ENCODE peak calls at places on chromosomes 2 and 18, in four cellular contexts. B, O, K and Q are unnamed samples.

GRCh38 chr2:240856151-240856980 is 12.3 kb upstream of the AGXT start:
- DNase-seq in B (no peak), O (no peak), K (no peak), Q (no peak)

GRCh38 chr2:84483320-84483719 is 24.2 kb upstream of the SUCLG1 start:
- DNase-seq in B (no peak), O (no peak), K (no peak), Q (no peak)

GRCh38 chr18:70422061-70422965 is 133.5 kb downstream of the SOCS6 start:
- DNase-seq in B (no peak), O (peak; percentile 78), K (peak; percentile 92), Q (peak; percentile 94)

GRCh38 chr18:26511339-26512071 is 36.8 kb downstream of the KCTD1 start:
- DNase-seq in B (no peak), O (no peak), K (no peak), Q (no peak)

GRCh38 chr18:51072586-51073303 is 42.7 kb downstream of the SMAD4 start:
- DNase-seq in B (no peak), O (no peak), K (peak; percentile 67), Q (no peak)

GRCh38 chr2:233074106-233074505 is 14.0 kb downstream of the INPP5D start:
- DNase-seq in B (no peak), O (no peak), K (no peak), Q (no peak)

GRCh38 chr2:201149064-201149820 is 33.3 kb downstream of the CFLAR start:
- DNase-seq in B (no peak), O (no peak), K (peak; percentile 76), Q (peak; percentile 87)

GRCh38 chr2:136874258-136874657 is 108.9 kb downstream of the THSD7B start:
- DNase-seq in B (peak; percentile 45), O (no peak), K (no peak), Q (peak; percentile 11)

GRCh38 chr2:30217644-30218361 is 13.5 kb upstream of the LBH start:
- DNase-seq in B (no peak), O (no peak), K (no peak), Q (no peak)

GRCh38 chr2:30315391-30316055 is 84.2 kb downstream of the LBH start:
- DNase-seq in B (no peak), O (no peak), K (no peak), Q (no peak)

GRCh38 chr2:174580951-174581350 is 16.7 kb downstream of the WIPF1 start:
- DNase-seq in B (no peak), O (no peak), K (no peak), Q (no peak)

GRCh38 chr2:98914713-98915580 is 21.1 kb downstream of the CRACDL start:
- DNase-seq in B (no peak), O (no peak), K (no peak), Q (no peak)

GRCh38 chr2:158047156-158047611 is 54.5 kb upstream of the UPP2 start:
- DNase-seq in B (peak; percentile 96), O (no peak), K (no peak), Q (no peak)

GRCh38 chr2:170928036-170928823 is 823 bp upstream of the GORASP2 start:
- DNase-seq in B (peak; percentile 39), O (peak; percentile 24), K (no peak), Q (no peak)

GRCh38 chr18:77482190-77482928 is 232.7 kb downstream of the GALR1 start:
- DNase-seq in B (no peak), O (no peak), K (no peak), Q (no peak)

GRCh38 chr2:41321341-41321740 is 726.5 kb upstream of the PKDCC start:
- DNase-seq in B (no peak), O (no peak), K (no peak), Q (no peak)

GRCh38 chr18:37393945-37394609 is 171.5 kb downstream of the CELF4 start:
- DNase-seq in B (peak; percentile 17), O (peak; percentile 54), K (peak; percentile 63), Q (peak; percentile 94)

GRCh38 chr2:97935719-97936161 is 60.0 kb downstream of the TMEM131 start:
- DNase-seq in B (peak; percentile 11), O (no peak), K (peak; percentile 50), Q (peak; percentile 88)

GRCh38 chr18:25651553-25651952 is 299.6 kb upstream of the ZNF521 start:
- DNase-seq in B (no peak), O (no peak), K (no peak), Q (no peak)

GRCh38 chr2:233012301-233012971 is 620 bp downstream of the NGEF start:
- DNase-seq in B (no peak), O (no peak), K (no peak), Q (no peak)

GRCh38 chr2:237223208-237223861 is 137.6 kb downstream of the COPS8 start:
- DNase-seq in B (peak; percentile 69), O (peak; percentile 39), K (peak; percentile 98), Q (peak; percentile 100)

GRCh38 chr2:234544659-234545611 is 48.1 kb upstream of the ARL4C start:
- DNase-seq in B (peak; percentile 78), O (peak; percentile 31), K (no peak), Q (peak; percentile 54)

GRCh38 chr2:50995610-50996009 is 36.3 kb downstream of the NRXN1 start:
- DNase-seq in B (peak; percentile 74), O (no peak), K (no peak), Q (peak; percentile 2)

GRCh38 chr2:222577341-222577740 is 78.6 kb downstream of the FARSB start:
- DNase-seq in B (no peak), O (no peak), K (no peak), Q (no peak)

GRCh38 chr2:242098445-242099128 is 229.1 kb downstream of the RTP5 start:
- DNase-seq in B (no peak), O (no peak), K (no peak), Q (peak; percentile 4)

GRCh38 chr18:45722899-45723298 is 1.1 kb upstream of the SLC14A1 start:
- DNase-seq in B (peak; percentile 73), O (peak; percentile 30), K (no peak), Q (peak; percentile 50)

GRCh38 chr2:11203480-11203879 is 48.2 kb downstream of the SLC66A3 start:
- DNase-seq in B (peak; percentile 29), O (no peak), K (peak; percentile 47), Q (peak; percentile 62)

GRCh38 chr2:240232961-240233890 is 92.8 kb upstream of the OTOS start:
- DNase-seq in B (peak; percentile 89), O (peak; percentile 88), K (peak; percentile 25), Q (peak; percentile 73)

GRCh38 chr2:197248001-197248401 is 62.6 kb downstream of the ANKRD44 start:
- DNase-seq in B (no peak), O (no peak), K (no peak), Q (no peak)

GRCh38 chr2:84970266-84970955 is 550 bp upstream of the KCMF1 start:
- DNase-seq in B (peak; percentile 78), O (peak; percentile 55), K (no peak), Q (peak; percentile 42)

GRCh38 chr2:77296791-77297190 is 225.4 kb downstream of the LRRTM4 start:
- DNase-seq in B (no peak), O (no peak), K (no peak), Q (no peak)

GRCh38 chr2:216808805-216809425 is 50.9 kb downstream of the TNP1 start:
- DNase-seq in B (no peak), O (no peak), K (no peak), Q (no peak)

GRCh38 chr18:73980289-73980979 is 167.2 kb downstream of the FBXO15 start:
- DNase-seq in B (peak; percentile 52), O (no peak), K (no peak), Q (peak; percentile 21)

GRCh38 chr2:162840598-162841246 is 2.2 kb upstream of the KCNH7 start:
- DNase-seq in B (peak; percentile 78), O (no peak), K (no peak), Q (peak; percentile 25)

GRCh38 chr2:162833345-162833744 is 5.2 kb downstream of the KCNH7 start:
- DNase-seq in B (no peak), O (no peak), K (no peak), Q (no peak)

GRCh38 chr2:162839419-162839818 is 852 bp upstream of the KCNH7 start:
- DNase-seq in B (no peak), O (no peak), K (no peak), Q (no peak)

DNA sequence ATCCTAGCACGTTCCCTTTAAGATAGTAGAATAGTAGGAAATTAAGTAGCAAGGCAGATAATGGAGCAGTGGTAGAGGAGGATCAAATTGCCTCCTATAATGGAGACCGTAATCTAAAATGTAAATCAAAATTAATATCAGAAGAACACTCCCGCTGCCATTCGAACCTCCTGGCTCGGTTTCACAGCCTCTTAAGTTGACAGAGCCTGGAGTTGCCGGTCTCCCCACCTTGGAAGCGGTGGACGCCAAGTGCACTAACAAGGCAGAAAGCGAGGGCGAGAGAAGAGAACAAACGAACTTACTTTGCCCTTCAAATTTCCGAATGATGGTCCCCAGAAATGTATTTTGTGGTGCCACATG is 446 bp downstream of the KCNH7 start:
- DNase-seq in B (no peak), O (no peak), K (no peak), Q (no peak)
- H3K4me3 ChIP-seq in B (peak overlapping the region; percentile 33), O (no peak overlapping the region), K (no peak overlapping the region), Q (no peak overlapping the region)

GRCh38 chr2:3009499-3009882 is 368.1 kb downstream of the EIPR1 start:
- DNase-seq in B (no peak), O (no peak), K (no peak), Q (no peak)
- TF ChIP-seq CTCF in B (no peak), O (no peak), K (no peak), Q (no peak)

GRCh38 chr2:228690681-228691080 is 509.2 kb upstream of the SPHKAP start:
- DNase-seq in B (no peak), O (no peak), K (no peak), Q (no peak)
- H3K4me3 ChIP-seq in B (no peak overlapping the region), O (no peak overlapping the region), K (no peak overlapping the region), Q (no peak overlapping the region)

DNA sequence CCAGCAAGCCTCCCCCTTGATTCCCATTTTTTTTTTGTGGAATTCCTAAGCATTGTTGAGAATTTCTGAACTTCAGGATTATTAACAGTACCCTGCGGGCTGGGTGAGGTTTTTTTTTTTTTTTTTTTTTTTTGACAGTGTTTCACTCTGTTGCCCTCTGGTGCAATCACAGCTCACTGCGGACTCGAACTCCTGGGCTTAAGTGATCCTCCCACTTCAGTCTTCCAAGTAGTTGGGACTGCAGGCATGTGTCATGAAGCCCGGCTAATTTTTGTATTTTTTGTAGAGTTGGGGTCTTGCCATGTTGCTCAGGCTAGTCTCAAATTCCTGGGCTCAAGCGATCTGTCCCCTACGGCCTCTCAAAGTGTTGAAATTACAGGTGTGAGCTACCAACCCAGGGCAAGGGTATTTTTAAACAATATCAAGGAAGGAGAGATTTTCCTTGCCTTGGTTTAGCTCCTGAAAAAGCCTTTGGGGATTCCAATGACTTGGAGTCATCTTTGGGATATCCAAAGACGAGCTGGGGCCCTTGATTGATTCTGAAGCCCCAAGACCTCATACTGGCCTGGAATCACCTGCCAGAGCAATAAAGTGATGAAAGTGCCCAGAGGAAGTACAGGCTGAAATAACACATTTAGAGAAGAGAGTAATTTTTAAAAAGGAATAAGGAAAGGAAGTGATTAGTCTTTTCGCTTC is 240.2 kb downstream of the TGIF1 start:
- DNase-seq in B (no peak), O (no peak), K (no peak), Q (no peak)
- TF ChIP-seq CTCF in B (no peak), O (no peak), K (no peak), Q (no peak)

GRCh38 chr2:128312411-128312810 is 6.3 kb downstream of the HS6ST1 start:
- DNase-seq in B (no peak), O (no peak), K (no peak), Q (no peak)
- H3K4me3 ChIP-seq in B (no peak overlapping the region), O (no peak overlapping the region), K (no peak overlapping the region), Q (no peak overlapping the region)